ENCODE peak calls at places on chromosome 5, in seven cellular contexts. J is CD4-positive, alpha-beta T cell; K is transverse colon; I is IMR-90; X is AG04450; Z is mesendoderm; L is aorta. Y is an unnamed sample.

GRCh38 chr5:132354828-132355765 is 14.4 kb upstream of the SLC22A5 start:
- DNase-seq in X (no peak), Z (no peak), I (no peak), K (no peak), J (no peak), L (no peak), Y (no peak)

GRCh38 chr5:43658499-43658898 is 55.5 kb downstream of the NNT start:
- DNase-seq in K (no peak), X (peak; percentile 64), J (no peak), L (no peak), Z (no peak), I (peak; percentile 94), Y (no peak)

GRCh38 chr5:150112211-150113046 is 26.1 kb upstream of the CSF1R start:
- DNase-seq in L (peak; percentile 92), I (peak; percentile 88), J (no peak), X (peak; percentile 32), Z (peak; percentile 58), K (no peak), Y (no peak)

GRCh38 chr5:177474845-177475562 is 1.6 kb upstream of the DBN1 start:
- DNase-seq in X (no peak), L (no peak), J (no peak), Z (no peak), K (no peak), I (no peak), Y (no peak)

GRCh38 chr5:96245401-96246091 is 187.5 kb downstream of the PCSK1 start:
- DNase-seq in J (no peak), Z (no peak), K (no peak), I (peak; percentile 19), L (no peak), X (no peak), Y (no peak)

GRCh38 chr5:177300236-177300880 is 3.2 kb downstream of the RAB24 start:
- DNase-seq in X (peak; percentile 39), K (peak; percentile 76), J (no peak), Z (peak; percentile 83), L (peak; percentile 73), I (peak; percentile 80), Y (no peak)

GRCh38 chr5:83564069-83564749 is 92.7 kb downstream of the VCAN start:
- DNase-seq in L (no peak), Z (peak; percentile 42), K (no peak), X (no peak), J (no peak), I (peak; percentile 63), Y (no peak)

GRCh38 chr5:10018211-10018610 is 231.5 kb downstream of the ATPSCKMT start:
- DNase-seq in Z (no peak), L (no peak), I (peak; percentile 33), K (no peak), X (no peak), J (no peak), Y (no peak)

GRCh38 chr5:33530183-33530962 is 89.6 kb downstream of the TARS1 start:
- DNase-seq in L (no peak), K (no peak), X (no peak), J (no peak), Z (peak; percentile 31), I (no peak), Y (no peak)

GRCh38 chr5:34564706-34565235 is 91.4 kb upstream of the RAI14 start:
- DNase-seq in I (no peak), J (no peak), X (no peak), K (no peak), L (peak; percentile 77), Z (no peak), Y (no peak)

GRCh38 chr5:137605377-137605776 is 106.3 kb upstream of the SPOCK1 start:
- DNase-seq in X (no peak), L (no peak), K (no peak), Z (peak; percentile 19), I (no peak), J (no peak), Y (no peak)

GRCh38 chr5:32709789-32710334 is 1.3 kb upstream of the NPR3 start:
- DNase-seq in Z (peak; percentile 81), J (no peak), X (no peak), L (peak; percentile 92), K (peak; percentile 69), I (peak; percentile 79), Y (no peak)

DNA sequence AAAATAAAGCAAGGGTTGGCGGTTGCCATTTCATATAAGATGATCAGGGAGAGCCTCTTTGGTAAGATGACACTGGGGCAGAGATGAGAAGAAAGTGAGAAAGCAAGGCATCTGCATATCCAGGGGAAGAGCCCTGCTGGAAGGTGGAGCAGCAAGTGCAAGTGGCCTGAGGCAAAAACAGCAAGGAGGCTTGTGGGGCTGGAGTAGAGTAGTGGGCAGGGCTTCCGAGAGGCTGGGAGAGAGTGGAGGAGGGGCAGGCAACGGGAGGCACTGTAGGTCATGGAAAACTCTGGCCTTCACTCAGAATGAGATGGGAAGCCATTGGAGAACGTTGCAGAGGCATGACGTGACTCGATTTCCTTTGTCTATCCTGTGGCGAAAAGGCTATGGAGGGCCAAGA is 199.2 kb downstream of the ARHGEF28 start:
- DNase-seq in I (no peak), L (no peak), Z (peak; percentile 45), X (no peak), K (no peak), J (no peak), Y (no peak)
- H3K27ac ChIP-seq in I (no peak overlapping the region), L (no peak overlapping the region), Z (no peak overlapping the region), X (no peak overlapping the region), K (no peak overlapping the region), J (no peak overlapping the region), Y (no peak overlapping the region)

GRCh38 chr5:71891856-71892255 is 172.8 kb downstream of the CARTPT start:
- DNase-seq in L (no peak), X (no peak), Z (peak; percentile 96), K (no peak), I (peak; percentile 22), J (no peak), Y (no peak)
- H3K27ac ChIP-seq in L (no peak overlapping the region), X (no peak overlapping the region), Z (no peak overlapping the region), K (no peak overlapping the region), I (no peak overlapping the region), J (no peak overlapping the region), Y (no peak overlapping the region)

DNA sequence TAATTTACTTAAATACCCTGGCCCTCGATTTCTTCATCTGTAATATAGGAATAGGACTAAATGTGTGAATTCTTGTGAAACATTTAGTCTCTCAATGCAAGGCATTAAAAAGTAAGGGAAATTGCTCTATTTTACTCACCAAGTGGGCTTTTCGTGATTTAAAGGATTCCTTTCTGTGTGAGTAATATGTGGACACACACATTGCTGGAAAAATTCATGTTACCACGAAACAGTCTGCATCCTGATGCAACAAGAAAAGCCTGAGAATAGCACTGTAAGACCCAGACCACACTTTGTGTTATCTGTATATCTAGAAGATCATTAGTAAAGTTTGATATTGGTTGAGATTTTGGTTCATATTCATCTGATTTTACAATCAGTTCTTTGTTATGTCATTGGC is 1243.0 kb upstream of the CDH9 start:
- DNase-seq in X (no peak), J (no peak), I (no peak), Z (no peak), K (no peak), L (no peak), Y (no peak)
- H3K27ac ChIP-seq in X (no peak overlapping the region), J (no peak overlapping the region), I (no peak overlapping the region), Z (no peak overlapping the region), K (no peak overlapping the region), L (no peak overlapping the region), Y (no peak overlapping the region)

DNA sequence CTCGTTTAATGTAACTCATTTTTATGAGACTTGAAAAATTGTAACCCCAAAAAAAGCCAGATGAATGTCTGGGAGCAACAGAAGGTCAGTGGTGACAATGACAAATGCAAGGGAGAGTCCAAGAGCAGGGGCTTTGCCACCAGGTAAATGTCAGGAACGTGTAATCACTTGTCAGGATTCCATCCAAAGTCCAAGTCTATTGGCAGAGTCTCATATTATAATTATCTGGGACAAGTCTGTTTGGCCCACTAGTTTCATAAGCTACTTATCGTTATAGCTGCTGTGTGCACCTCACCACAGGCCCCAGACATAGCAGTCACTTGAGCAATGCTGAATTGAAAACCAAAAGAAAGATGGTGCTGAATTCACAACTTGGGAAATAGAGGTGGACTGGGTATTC is 180.8 kb downstream of the DNAH5 start:
- DNase-seq in L (no peak), X (no peak), I (no peak), K (no peak), J (no peak), Z (no peak), Y (no peak)
- H3K27ac ChIP-seq in L (no peak overlapping the region), X (no peak overlapping the region), I (no peak overlapping the region), K (no peak overlapping the region), J (no peak overlapping the region), Z (no peak overlapping the region), Y (no peak overlapping the region)

DNA sequence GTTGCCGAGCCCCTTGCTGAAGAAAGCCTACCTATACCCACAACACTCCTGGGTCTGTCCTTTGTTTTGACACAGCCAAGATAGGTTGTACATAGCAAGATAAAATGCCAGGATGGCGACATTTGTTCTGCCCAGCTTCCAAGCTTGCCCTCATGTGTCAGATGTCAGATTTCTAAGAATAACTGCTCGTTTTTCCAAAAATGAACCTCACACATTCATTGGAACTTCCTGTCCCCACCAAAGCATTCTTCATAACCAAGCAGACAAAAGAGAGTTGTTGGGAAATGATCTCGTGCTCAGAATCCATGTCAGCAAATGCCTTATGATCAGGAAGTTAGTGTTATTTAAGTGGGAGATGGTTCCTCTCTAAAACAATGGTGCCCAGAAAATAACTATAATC is 210.1 kb downstream of the ZNF608 start:
- DNase-seq in I (no peak), L (no peak), X (no peak), J (no peak), K (no peak), Z (no peak), Y (no peak)
- H3K27ac ChIP-seq in I (no peak overlapping the region), L (no peak overlapping the region), X (no peak overlapping the region), J (no peak overlapping the region), K (no peak overlapping the region), Z (no peak overlapping the region), Y (no peak overlapping the region)

Y was measured in substantia nigra.